ENCODE peak calls at places on chromosomes 13 and 19, in six cellular contexts. L is colonic mucosa, W is heart right ventricle, Y is H9, G is GM23248, K is pancreas. T is an unnamed sample.

GRCh38 chr13:35866801-35867200 is 264.4 kb downstream of the DCLK1 start:
- DNase-seq in L (no peak), W (peak; percentile 45), Y (no peak), G (no peak), K (no peak), T (no peak)

GRCh38 chr13:50991624-50992610 is 82.3 kb downstream of the RNASEH2B start:
- DNase-seq in L (no peak), W (no peak), Y (no peak), G (no peak), K (no peak), T (no peak)

GRCh38 chr13:48185018-48185417 is 48.0 kb upstream of the ITM2B start:
- DNase-seq in L (no peak), W (no peak), Y (no peak), G (peak; percentile 27), K (no peak), T (no peak)

GRCh38 chr19:10091892-10092641 is 6.0 kb downstream of the SHFL start:
- DNase-seq in L (no peak), W (no peak), Y (no peak), G (no peak), K (no peak), T (no peak)

GRCh38 chr19:3250675-3251074 is 26.2 kb downstream of the CELF5 start:
- DNase-seq in L (peak; percentile 30), W (no peak), Y (no peak), G (peak; percentile 43), K (no peak), T (no peak)

GRCh38 chr13:104006625-104007061 is 940.4 kb upstream of the SLC10A2 start:
- DNase-seq in L (no peak), W (no peak), Y (no peak), G (no peak), K (no peak), T (peak; percentile 41)

GRCh38 chr13:51557875-51558604 is 26.2 kb upstream of the WDFY2 start:
- DNase-seq in L (no peak), W (no peak), Y (no peak), G (peak; percentile 97), K (no peak), T (peak; percentile 67)

GRCh38 chr19:39692166-39692565 is 12.1 kb upstream of the LGALS14 start:
- DNase-seq in L (no peak), W (no peak), Y (no peak), G (no peak), K (no peak), T (no peak)

GRCh38 chr19:1365306-1365963 is 18.3 kb upstream of the NDUFS7 start:
- DNase-seq in L (no peak), W (no peak), Y (no peak), G (no peak), K (no peak), T (no peak)

GRCh38 chr19:3627351-3627723 is 747 bp upstream of the CACTIN start:
- DNase-seq in L (peak; percentile 35), W (no peak), Y (no peak), G (no peak), K (no peak), T (no peak)

GRCh38 chr19:18320865-18321728 is 1.8 kb downstream of the LSM4 start:
- DNase-seq in L (peak; percentile 88), W (no peak), Y (no peak), G (no peak), K (no peak), T (no peak)

GRCh38 chr19:19410553-19411550 is 5.4 kb downstream of the GATAD2A start:
- DNase-seq in L (no peak), W (no peak), Y (no peak), G (peak; percentile 67), K (no peak), T (no peak)

GRCh38 chr13:28719656-28720055 is 886 bp upstream of the SLC46A3 start:
- DNase-seq in L (no peak), W (no peak), Y (no peak), G (peak; percentile 76), K (no peak), T (peak; percentile 82)

GRCh38 chr13:40231311-40231710 is 435.1 kb downstream of the FOXO1 start:
- DNase-seq in L (no peak), W (no peak), Y (no peak), G (no peak), K (no peak), T (no peak)

GRCh38 chr19:4933528-4933927 is 24.2 kb downstream of the UHRF1 start:
- DNase-seq in L (no peak), W (no peak), Y (no peak), G (no peak), K (no peak), T (peak; percentile 75)

GRCh38 chr19:7657047-7657779 is 11.6 kb upstream of the RETN start:
- DNase-seq in L (no peak), W (no peak), Y (no peak), G (peak; percentile 54), K (no peak), T (no peak)

GRCh38 chr19:2852598-2852997 is 11.3 kb downstream of the ZNF555 start:
- DNase-seq in L (no peak), W (no peak), Y (no peak), G (no peak), K (no peak), T (no peak)

GRCh38 chr19:19595171-19595701 is 23.3 kb downstream of the PBX4 start:
- DNase-seq in L (no peak), W (no peak), Y (no peak), G (peak; percentile 62), K (no peak), T (no peak)

GRCh38 chr19:30076751-30077670 is 135.0 kb downstream of the URI1 start:
- DNase-seq in L (no peak), W (no peak), Y (no peak), G (no peak), K (no peak), T (no peak)

GRCh38 chr13:27791146-27791900 is 960 bp upstream of the GSX1 start:
- DNase-seq in L (no peak), W (no peak), Y (no peak), G (no peak), K (no peak), T (no peak)

GRCh38 chr19:9709305-9709704 is 34.4 kb upstream of the ZNF562 start:
- DNase-seq in L (no peak), W (no peak), Y (no peak), G (no peak), K (peak; percentile 21), T (no peak)

GRCh38 chr13:91722267-91722884 is 324.0 kb downstream of the GPC5 start:
- DNase-seq in L (no peak), W (no peak), Y (no peak), G (peak; percentile 55), K (no peak), T (no peak)

GRCh38 chr13:25778302-25778701 is 273.5 kb downstream of the SHISA2 start:
- DNase-seq in L (no peak), W (no peak), Y (no peak), G (no peak), K (no peak), T (no peak)

GRCh38 chr19:40416918-40417713 is 3.9 kb upstream of the PRX start:
- DNase-seq in L (no peak), W (peak; percentile 60), Y (no peak), G (peak; percentile 50), K (no peak), T (peak; percentile 86)

GRCh38 chr19:1360818-1361461 is 22.8 kb upstream of the NDUFS7 start:
- DNase-seq in L (no peak), W (peak; percentile 80), Y (no peak), G (peak; percentile 91), K (peak; percentile 55), T (peak; percentile 82)

GRCh38 chr19:11475861-11476260 is 5.0 kb downstream of the ELAVL3 start:
- DNase-seq in L (no peak), W (no peak), Y (no peak), G (no peak), K (no peak), T (no peak)

GRCh38 chr19:13781547-13781946 is 7.3 kb downstream of the C19orf53 start:
- DNase-seq in L (peak; percentile 83), W (peak; percentile 55), Y (peak; percentile 83), G (peak; percentile 96), K (peak; percentile 61), T (peak; percentile 79)

GRCh38 chr19:6958786-6959185 is 62.4 kb downstream of the MBD3L2B start:
- DNase-seq in L (no peak), W (no peak), Y (no peak), G (no peak), K (no peak), T (no peak)

GRCh38 chr13:108728370-108728769 is 99.0 kb downstream of the MYO16 start:
- DNase-seq in L (no peak), W (no peak), Y (peak; percentile 87), G (no peak), K (no peak), T (no peak)

GRCh38 chr19:47520839-47521238 is 6.0 kb upstream of the NAPA start:
- DNase-seq in L (no peak), W (no peak), Y (no peak), G (no peak), K (no peak), T (no peak)
- H3K27me3 ChIP-seq in L (no peaks in the 10 kb centered on the region), W (no peaks in the 10 kb centered on the region), Y (no peaks in the 10 kb centered on the region), G (no peaks in the 10 kb centered on the region), K (no peaks in the 10 kb centered on the region), T (no peaks in the 10 kb centered on the region)

GRCh38 chr13:111168116-111168515 is 53.0 kb downstream of the ARHGEF7 start:
- DNase-seq in L (no peak), W (no peak), Y (no peak), G (no peak), K (no peak), T (no peak)
- H3K4me1 ChIP-seq in L (peaks cover 14% of the 10 kb centered on the region), W (peaks cover 47% of the 10 kb centered on the region), Y (peaks cover 4% of the 10 kb centered on the region), G (peaks cover 10% of the 10 kb centered on the region), K (peaks cover 12% of the 10 kb centered on the region), T (no peaks in the 10 kb centered on the region)

GRCh38 chr19:41478875-41479756 is 36.2 kb downstream of the ERICH4 start:
- DNase-seq in L (no peak), W (no peak), Y (no peak), G (no peak), K (no peak), T (no peak)

GRCh38 chr19:41480336-41480735 is 37.4 kb downstream of the ERICH4 start:
- DNase-seq in L (no peak), W (no peak), Y (no peak), G (no peak), K (no peak), T (no peak)

GRCh38 chr19:41479757-41480191 is 36.8 kb downstream of the ERICH4 start:
- DNase-seq in L (no peak), W (peak; percentile 50), Y (no peak), G (no peak), K (peak; percentile 21), T (no peak)

GRCh38 chr19:41478171-41478570 is 35.2 kb downstream of the ERICH4 start:
- DNase-seq in L (no peak), W (peak; percentile 17), Y (no peak), G (no peak), K (no peak), T (no peak)

DNA sequence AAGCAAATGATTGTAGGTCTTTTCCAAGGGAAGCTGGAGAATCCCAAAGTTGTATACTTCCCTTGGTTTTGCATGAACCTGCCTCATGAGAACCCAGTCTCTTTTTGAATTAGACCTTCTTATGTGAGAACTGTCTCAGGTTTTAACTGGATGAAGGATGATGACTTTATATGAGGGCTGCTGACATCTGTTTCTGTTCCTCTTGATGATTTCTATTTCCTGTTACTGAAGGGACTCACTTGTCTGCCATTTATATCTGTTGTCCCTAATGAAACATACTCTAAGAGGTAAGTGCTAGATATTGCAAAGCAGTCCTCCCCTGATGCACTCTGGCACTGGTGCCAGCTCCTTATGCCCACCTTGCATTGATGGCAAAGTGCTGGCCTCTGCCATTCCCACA is 33.6 kb downstream of the ERICH4 start:
- DNase-seq in L (no peak), W (no peak), Y (no peak), G (no peak), K (no peak), T (no peak)
- H3K27me3 ChIP-seq in L (no peaks in the 10 kb centered on the region), W (peaks cover 26% of the 10 kb centered on the region), Y (no peaks in the 10 kb centered on the region), G (peaks cover 9% of the 10 kb centered on the region), K (peaks cover 3% of the 10 kb centered on the region), T (peaks cover 36% of the 10 kb centered on the region)

GRCh38 chr19:34176581-34176980 is 4.3 kb downstream of the LSM14A start:
- DNase-seq in L (no peak), W (no peak), Y (no peak), G (no peak), K (no peak), T (no peak)
- H3K4me1 ChIP-seq in L (peaks cover 29% of the 10 kb centered on the region), W (peaks cover 86% of the 10 kb centered on the region), Y (no peaks in the 10 kb centered on the region), G (peaks cover 59% of the 10 kb centered on the region), K (peaks cover 80% of the 10 kb centered on the region), T (peaks cover 23% of the 10 kb centered on the region)

T was measured in SJSA1.